ENCODE peak calls at places on chromosomes 16 and 17, in ten cellular contexts. C, R, Z, S, H, K, D, W, E and J are unnamed samples.

GRCh38 chr16:20023190-20023589 is 50.5 kb downstream of the GPR139 start:
- DNase-seq in R (no peak), W (no peak), C (no peak), D (no peak), Z (no peak), S (peak), K (no peak), H (no peak), E (no peak), J (no peak)

GRCh38 chr17:47703191-47703591 is 9.2 kb downstream of the TBKBP1 start:
- DNase-seq in R (no peak), Z (no peak), W (peak), S (no peak), K (no peak), E (no peak), C (no peak), D (no peak), H (no peak), J (peak)

GRCh38 chr17:75604034-75604695 is 16.6 kb downstream of the MYO15B start:
- DNase-seq in H (no peak), E (no peak), W (no peak), S (peak), Z (no peak), R (no peak), K (peak), C (no peak), D (no peak), J (peak)

GRCh38 chr16:27853101-27853500 is 210.4 kb downstream of the GSG1L start:
- DNase-seq in W (no peak), D (no peak), Z (peak), C (no peak), R (no peak), H (no peak), K (no peak), S (no peak), E (no peak), J (no peak)

GRCh38 chr16:19238386-19238785 is 47.1 kb upstream of the CLEC19A start:
- DNase-seq in R (no peak), E (no peak), W (no peak), Z (no peak), C (no peak), K (no peak), H (no peak), D (no peak), S (no peak), J (no peak)

GRCh38 chr17:45334231-45334630 is 17.4 kb upstream of the MAP3K14 start:
- DNase-seq in H (no peak), S (no peak), D (no peak), W (no peak), R (no peak), E (no peak), K (no peak), Z (peak), C (no peak), J (no peak)

GRCh38 chr17:47789611-47790520 is 31.7 kb downstream of the OSBPL7 start:
- DNase-seq in D (no peak), S (peak), Z (peak), W (peak), H (no peak), C (peak), K (peak), R (no peak), E (peak), J (peak)

GRCh38 chr17:72175787-72176515 is 55.1 kb downstream of the SOX9 start:
- DNase-seq in K (no peak), Z (no peak), W (no peak), C (no peak), D (no peak), H (no peak), E (no peak), S (peak), R (no peak), J (no peak)

GRCh38 chr16:8888951-8889892 is 7.1 kb downstream of the LITAFD start:
- DNase-seq in K (no peak), C (no peak), D (no peak), H (no peak), W (no peak), E (no peak), Z (no peak), S (no peak), R (no peak), J (no peak)

GRCh38 chr17:28988475-28988874 is 17.4 kb downstream of the SEZ6 start:
- DNase-seq in K (no peak), E (no peak), C (no peak), H (no peak), W (no peak), D (no peak), S (no peak), Z (no peak), R (no peak), J (no peak)

GRCh38 chr16:23837553-23838308 is 1.9 kb downstream of the PRKCB start:
- DNase-seq in R (no peak), H (no peak), Z (no peak), W (no peak), D (no peak), E (no peak), S (no peak), K (no peak), C (peak), J (no peak)

GRCh38 chr16:1559446-1559975 is 26.0 kb downstream of the TMEM204 start:
- DNase-seq in E (no peak), Z (no peak), R (no peak), H (no peak), S (no peak), W (no peak), C (no peak), D (no peak), K (no peak), J (peak)

GRCh38 chr16:57760357-57761160 is 25.0 kb downstream of the KATNB1 start:
- DNase-seq in D (no peak), Z (no peak), K (no peak), E (no peak), W (no peak), H (no peak), R (no peak), S (no peak), C (no peak), J (no peak)

GRCh38 chr16:89473791-89474414 is 16.5 kb downstream of the ANKRD11 start:
- DNase-seq in R (no peak), H (no peak), Z (no peak), C (no peak), S (peak), E (no peak), K (no peak), W (no peak), D (no peak), J (no peak)

GRCh38 chr16:50457423-50457822 is 88.6 kb upstream of the BRD7 start:
- DNase-seq in R (no peak), Z (peak), E (no peak), S (peak), W (no peak), D (no peak), H (no peak), C (no peak), K (no peak), J (no peak)

GRCh38 chr16:14240216-14240843 is 169.2 kb downstream of the MRTFB start:
- DNase-seq in E (no peak), S (no peak), H (no peak), C (no peak), R (no peak), Z (no peak), D (no peak), K (peak), W (no peak), J (no peak)

GRCh38 chr16:9677301-9677653 is 505.0 kb downstream of the GRIN2A start:
- DNase-seq in D (no peak), Z (no peak), K (no peak), C (no peak), W (no peak), H (no peak), E (no peak), S (no peak), R (no peak), J (no peak)

GRCh38 chr17:78230996-78231931 is at the start of gene TMEM235:
- DNase-seq in R (no peak), D (no peak), C (no peak), Z (no peak), S (no peak), W (no peak), E (no peak), H (no peak), K (no peak), J (no peak)

GRCh38 chr16:50289950-50290764 is 23.8 kb downstream of the ADCY7 start:
- DNase-seq in C (no peak), Z (no peak), K (no peak), R (no peak), E (no peak), D (no peak), S (no peak), H (no peak), W (no peak), J (no peak)

GRCh38 chr17:81393684-81394376 is 1.4 kb upstream of the BAHCC1 start:
- DNase-seq in K (peak), E (peak), D (no peak), Z (peak), R (peak), C (peak), H (peak), S (peak), W (no peak), J (no peak)